ENCODE peak calls at places on chromosomes 11 and 22, in five cellular contexts. One of them, this sample, is unnamed.

GRCh38 chr22:30829901-30830550 is 135.4 kb downstream of the OSBP2 start:
- DNase-seq in kidney tubule cell: peak
- DNase-seq in tibial artery: no peak
- DNase-seq in T-helper 1 cell: no peak
- DNase-seq in DMS153: no peak
- DNase-seq in this sample: no peak

GRCh38 chr11:75534291-75535038 is 8.7 kb upstream of the GDPD5 start:
- DNase-seq in DMS153: peak
- DNase-seq in kidney tubule cell: no peak
- DNase-seq in T-helper 1 cell: no peak
- DNase-seq in tibial artery: no peak
- DNase-seq in this sample: no peak

GRCh38 chr22:20247608-20248171 is 20.4 kb downstream of the RTN4R start:
- DNase-seq in T-helper 1 cell: no peak
- DNase-seq in tibial artery: no peak
- DNase-seq in DMS153: no peak
- DNase-seq in kidney tubule cell: no peak
- DNase-seq in this sample: no peak

GRCh38 chr22:27857441-27857840 is 55.9 kb upstream of the MN1 start:
- DNase-seq in tibial artery: no peak
- DNase-seq in kidney tubule cell: no peak
- DNase-seq in T-helper 1 cell: no peak
- DNase-seq in DMS153: no peak
- DNase-seq in this sample: no peak

GRCh38 chr11:124943242-124943641 is 7.4 kb upstream of the HEPACAM start:
- DNase-seq in kidney tubule cell: no peak
- DNase-seq in T-helper 1 cell: no peak
- DNase-seq in tibial artery: no peak
- DNase-seq in DMS153: no peak
- DNase-seq in this sample: no peak

GRCh38 chr11:30392977-30393376 is 70.1 kb downstream of the ARL14EP start:
- DNase-seq in DMS153: no peak
- DNase-seq in tibial artery: no peak
- DNase-seq in kidney tubule cell: no peak
- DNase-seq in T-helper 1 cell: no peak
- DNase-seq in this sample: no peak

GRCh38 chr11:18265949-18266348 is at the start of gene SAA1:
- DNase-seq in kidney tubule cell: peak
- DNase-seq in T-helper 1 cell: no peak
- DNase-seq in DMS153: no peak
- DNase-seq in tibial artery: no peak
- DNase-seq in this sample: no peak

GRCh38 chr11:19382131-19382611 is 141.4 kb upstream of the E2F8 start:
- DNase-seq in T-helper 1 cell: no peak
- DNase-seq in kidney tubule cell: no peak
- DNase-seq in tibial artery: no peak
- DNase-seq in DMS153: no peak
- DNase-seq in this sample: no peak

GRCh38 chr11:68138256-68138655 is 17.1 kb upstream of the CHKA start:
- DNase-seq in tibial artery: no peak
- DNase-seq in T-helper 1 cell: no peak
- DNase-seq in kidney tubule cell: no peak
- DNase-seq in DMS153: no peak
- DNase-seq in this sample: no peak

GRCh38 chr11:76766521-76766920 is 16.6 kb upstream of the TSKU start:
- DNase-seq in T-helper 1 cell: no peak
- DNase-seq in DMS153: no peak
- DNase-seq in kidney tubule cell: no peak
- DNase-seq in tibial artery: no peak
- DNase-seq in this sample: no peak

GRCh38 chr11:12599408-12600143 is 74.6 kb upstream of the TEAD1 start:
- DNase-seq in tibial artery: peak
- DNase-seq in kidney tubule cell: peak
- DNase-seq in DMS153: peak
- DNase-seq in T-helper 1 cell: peak
- DNase-seq in this sample: peak

GRCh38 chr22:49129736-49130135 is 697.9 kb downstream of the BRD1 start:
- DNase-seq in tibial artery: no peak
- DNase-seq in T-helper 1 cell: no peak
- DNase-seq in kidney tubule cell: no peak
- DNase-seq in DMS153: no peak
- DNase-seq in this sample: no peak

GRCh38 chr11:33670250-33671011 is 30.2 kb downstream of the C11orf91 start:
- DNase-seq in kidney tubule cell: peak
- DNase-seq in DMS153: no peak
- DNase-seq in tibial artery: no peak
- DNase-seq in T-helper 1 cell: peak
- DNase-seq in this sample: no peak

GRCh38 chr11:96942855-96943254 is 553.0 kb downstream of the JRKL start:
- DNase-seq in DMS153: no peak
- DNase-seq in T-helper 1 cell: no peak
- DNase-seq in kidney tubule cell: no peak
- DNase-seq in tibial artery: no peak
- DNase-seq in this sample: no peak

GRCh38 chr11:629237-629583 is 2.2 kb upstream of the SCT start:
- DNase-seq in DMS153: no peak
- DNase-seq in T-helper 1 cell: no peak
- DNase-seq in kidney tubule cell: no peak
- DNase-seq in tibial artery: no peak
- DNase-seq in this sample: no peak

GRCh38 chr22:25485626-25486545 is 78.6 kb upstream of the GRK3 start:
- DNase-seq in tibial artery: no peak
- DNase-seq in DMS153: no peak
- DNase-seq in kidney tubule cell: peak
- DNase-seq in T-helper 1 cell: peak
- DNase-seq in this sample: no peak

GRCh38 chr11:68044145-68044813 is 5.5 kb downstream of the TCIRG1 start:
- DNase-seq in kidney tubule cell: no peak
- DNase-seq in T-helper 1 cell: no peak
- DNase-seq in tibial artery: no peak
- DNase-seq in DMS153: no peak
- DNase-seq in this sample: no peak

GRCh38 chr11:65180877-65181568 is 705 bp upstream of the CAPN1 start:
- DNase-seq in kidney tubule cell: peak
- DNase-seq in T-helper 1 cell: peak
- DNase-seq in tibial artery: peak
- DNase-seq in DMS153: no peak
- DNase-seq in this sample: no peak

GRCh38 chr11:17012179-17012578 is 2.0 kb downstream of the PLEKHA7 start:
- DNase-seq in DMS153: no peak
- DNase-seq in T-helper 1 cell: no peak
- DNase-seq in kidney tubule cell: peak
- DNase-seq in tibial artery: no peak
- DNase-seq in this sample: no peak

GRCh38 chr11:129226207-129226798 is 34.2 kb upstream of the ARHGAP32 start:
- DNase-seq in tibial artery: no peak
- DNase-seq in DMS153: no peak
- DNase-seq in kidney tubule cell: no peak
- DNase-seq in T-helper 1 cell: no peak
- DNase-seq in this sample: no peak

GRCh38 chr22:49826603-49827306 is 918 bp downstream of the BRD1 start:
- DNase-seq in DMS153: no peak
- DNase-seq in kidney tubule cell: peak
- DNase-seq in T-helper 1 cell: peak
- DNase-seq in tibial artery: peak
- DNase-seq in this sample: no peak

GRCh38 chr22:33706100-33706499 is 214.2 kb downstream of the LARGE1 start:
- DNase-seq in tibial artery: no peak
- DNase-seq in DMS153: no peak
- DNase-seq in kidney tubule cell: no peak
- DNase-seq in T-helper 1 cell: no peak
- DNase-seq in this sample: no peak

GRCh38 chr22:30943368-30943767 is 25.2 kb downstream of the MORC2 start:
- DNase-seq in tibial artery: no peak
- DNase-seq in T-helper 1 cell: peak
- DNase-seq in DMS153: no peak
- DNase-seq in kidney tubule cell: no peak
- DNase-seq in this sample: no peak

GRCh38 chr11:64591257-64592233 is 525 bp downstream of the SLC22A12 start:
- DNase-seq in tibial artery: peak
- DNase-seq in kidney tubule cell: no peak
- DNase-seq in DMS153: no peak
- DNase-seq in T-helper 1 cell: no peak
- DNase-seq in this sample: no peak

GRCh38 chr11:134634897-134635831 is 223.1 kb upstream of the B3GAT1 start:
- DNase-seq in T-helper 1 cell: no peak
- DNase-seq in DMS153: no peak
- DNase-seq in tibial artery: no peak
- DNase-seq in kidney tubule cell: no peak
- DNase-seq in this sample: no peak

GRCh38 chr22:49827853-49828598 is at the start of gene BRD1:
- DNase-seq in tibial artery: no peak
- DNase-seq in DMS153: peak
- DNase-seq in kidney tubule cell: peak
- DNase-seq in T-helper 1 cell: peak
- DNase-seq in this sample: no peak

GRCh38 chr11:10605941-10606381 is 37.5 kb upstream of the LYVE1 start:
- DNase-seq in T-helper 1 cell: no peak
- DNase-seq in DMS153: no peak
- DNase-seq in tibial artery: peak
- DNase-seq in kidney tubule cell: no peak
- DNase-seq in this sample: no peak

GRCh38 chr11:111571829-111572501 is 30.3 kb upstream of the SIK2 start:
- DNase-seq in T-helper 1 cell: no peak
- DNase-seq in DMS153: no peak
- DNase-seq in kidney tubule cell: peak
- DNase-seq in tibial artery: no peak
- DNase-seq in this sample: no peak

GRCh38 chr11:82080160-82080559 is 653.5 kb downstream of the FAM181B start:
- DNase-seq in tibial artery: no peak
- DNase-seq in kidney tubule cell: peak
- DNase-seq in T-helper 1 cell: no peak
- DNase-seq in DMS153: no peak
- DNase-seq in this sample: no peak